ENCODE peak calls at places on chromosome 13, in four cellular contexts. T is fibroblast of lung, B is bronchial epithelial cell, F is PC-3. S is an unnamed sample.

GRCh38 chr13:111909971-111910671 is 156.8 kb upstream of the SOX1 start:
- DNase-seq in B (no peak), F (no peak), T (no peak), S (no peak)

GRCh38 chr13:102555914-102556553 is 40.8 kb upstream of the TPP2 start:
- DNase-seq in T (peak), B (peak), F (peak), S (peak)

GRCh38 chr13:100454876-100455275 is 133.7 kb downstream of the GGACT start:
- DNase-seq in B (peak), T (peak), F (peak), S (peak)

GRCh38 chr13:113963376-113963775 is 10.5 kb downstream of the C13orf46 start:
- DNase-seq in T (no peak), F (no peak), B (no peak), S (no peak)

GRCh38 chr13:28434934-28435333 is 60.0 kb downstream of the FLT1 start:
- DNase-seq in B (no peak), F (no peak), T (no peak), S (no peak)

GRCh38 chr13:70829748-70830147 is 721.5 kb upstream of the KLHL1 start:
- DNase-seq in B (no peak), T (no peak), F (no peak), S (no peak)

GRCh38 chr13:113758651-113759524 is at the start of gene TMEM255B:
- DNase-seq in F (peak), T (peak), B (peak), S (peak)

GRCh38 chr13:112744306-112745021 is 54.6 kb downstream of the ATP11A start:
- DNase-seq in F (no peak), T (peak), B (no peak), S (no peak)

GRCh38 chr13:86464193-86464592 is 665.0 kb upstream of the SLITRK6 start:
- DNase-seq in F (peak), B (peak), T (no peak), S (peak)

GRCh38 chr13:74761794-74762193 is 627.6 kb upstream of the KLF12 start:
- DNase-seq in F (no peak), T (peak), B (no peak), S (peak)

GRCh38 chr13:73872397-73872796 is 261.8 kb downstream of the KLF12 start:
- DNase-seq in T (peak), B (peak), F (no peak), S (peak)

GRCh38 chr13:73657821-73658540 is 476.2 kb downstream of the KLF12 start:
- DNase-seq in F (no peak), T (peak), B (no peak), S (peak)

GRCh38 chr13:98975822-98976261 is 2.0 kb downstream of the DOCK9 start:
- DNase-seq in F (no peak), T (no peak), B (no peak), S (peak)

GRCh38 chr13:41061914-41062837 is 867 bp downstream of the WBP4 start:
- DNase-seq in B (peak), T (peak), F (peak), S (peak)

GRCh38 chr13:48244159-48244558 is 11.2 kb downstream of the ITM2B start:
- DNase-seq in T (no peak), F (no peak), B (no peak), S (no peak)

GRCh38 chr13:70568571-70568970 is 460.3 kb upstream of the KLHL1 start:
- DNase-seq in T (peak), B (peak), F (peak), S (peak)

GRCh38 chr13:98014766-98015165 is 61.3 kb downstream of the IPO5 start:
- DNase-seq in F (peak), B (peak), T (peak), S (peak)

GRCh38 chr13:108176685-108177274 is 38.6 kb downstream of the LIG4 start:
- DNase-seq in T (no peak), B (peak), F (peak), S (peak)

GRCh38 chr13:98534821-98535220 is 42.1 kb downstream of the STK24 start:
- DNase-seq in F (no peak), B (peak), T (no peak), S (no peak)

GRCh38 chr13:44296856-44297255 is 76.8 kb upstream of the SERP2 start:
- DNase-seq in F (no peak), B (no peak), T (no peak), S (no peak)
- TF ChIP-seq CTCF in F (no peak), B (no peak), T (no peak), S (no peak)

GRCh38 chr13:33678084-33678483 is 139.9 kb upstream of the RFC3 start:
- DNase-seq in T (no peak), F (no peak), B (no peak), S (no peak)

GRCh38 chr13:33676700-33677048 is 141.3 kb upstream of the RFC3 start:
- DNase-seq in F (peak), T (peak), B (peak), S (peak)

GRCh38 chr13:33679658-33680012 is 138.3 kb upstream of the RFC3 start:
- DNase-seq in F (no peak), B (no peak), T (no peak), S (no peak)

GRCh38 chr13:33677215-33677614 is 140.7 kb upstream of the RFC3 start:
- DNase-seq in B (no peak), T (no peak), F (no peak), S (no peak)

GRCh38 chr13:33678906-33679657 is 138.9 kb upstream of the RFC3 start:
- DNase-seq in F (peak), B (peak), T (peak), S (peak)
- H3K4me3 ChIP-seq in F (peak), B (no peak), T (no peak), S (no peak)

GRCh38 chr13:21671793-21672680 is 1.2 kb downstream of the FGF9 start:
- DNase-seq in F (no peak), B (no peak), T (no peak), S (no peak)

GRCh38 chr13:21670883-21671792 is at the start of gene FGF9:
- DNase-seq in T (peak), B (peak), F (peak), S (peak)

GRCh38 chr13:21672811-21673591 is 2.1 kb downstream of the FGF9 start:
- DNase-seq in F (no peak), T (no peak), B (no peak), S (no peak)

GRCh38 chr13:21668665-21669599 is 1.9 kb upstream of the FGF9 start:
- DNase-seq in F (no peak), T (peak), B (no peak), S (peak)

DNA sequence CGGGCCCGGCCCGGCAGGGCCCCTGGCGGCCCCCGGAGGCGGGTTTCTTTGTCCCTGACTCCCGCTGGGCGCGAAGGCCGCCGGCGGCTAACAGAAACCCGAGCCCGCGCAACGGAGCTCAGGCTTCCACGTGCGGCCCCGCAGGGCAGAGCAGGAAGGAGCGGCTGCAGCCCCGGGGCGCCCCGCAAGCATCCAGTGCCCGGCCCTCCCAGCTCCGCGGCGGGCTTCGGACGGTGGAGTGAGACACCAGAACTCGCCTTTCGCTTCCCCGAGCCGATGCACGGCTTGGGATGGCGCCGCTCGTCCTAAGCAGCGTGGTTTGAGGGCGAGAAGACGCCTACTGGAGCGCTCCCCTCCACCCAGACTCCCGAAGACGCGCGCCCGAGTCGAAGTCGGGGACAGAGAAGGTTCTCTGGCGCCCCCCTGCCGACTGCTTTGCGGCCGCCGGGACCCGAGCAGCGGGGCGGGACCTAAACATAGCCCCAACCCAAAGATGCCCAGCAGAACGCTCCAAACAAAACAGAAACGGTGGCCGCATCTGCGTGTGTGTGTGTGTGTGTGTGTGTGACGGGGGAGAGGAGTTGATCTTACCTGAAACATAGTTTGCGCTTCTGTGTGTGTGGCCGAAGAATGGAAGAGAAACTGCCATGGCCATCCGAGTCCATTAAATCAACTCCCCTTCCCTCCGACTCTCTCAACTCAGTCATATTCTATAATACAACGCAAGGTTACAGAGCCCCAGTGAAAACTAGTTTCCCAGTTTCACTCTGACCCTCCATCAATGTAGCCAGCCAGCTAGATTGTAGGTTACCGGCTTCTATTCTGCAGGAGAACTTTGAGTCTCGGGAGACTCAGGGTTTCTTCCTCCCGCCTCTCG is 629 bp upstream of the FGF9 start:
- DNase-seq in T (peak), B (no peak), F (no peak), S (peak)
- TF ChIP-seq CTCF in T (no peak), B (peak), F (no peak), S (no peak)

GRCh38 chr13:36346222-36347083 is at the start of gene SPART:
- DNase-seq in B (peak), T (peak), F (peak), S (peak)

GRCh38 chr13:36344886-36345437 is 1.2 kb downstream of the SPART start:
- DNase-seq in F (no peak), T (peak), B (no peak), S (peak)

GRCh38 chr13:36343766-36344165 is 2.4 kb downstream of the SPART start:
- DNase-seq in F (no peak), T (no peak), B (no peak), S (no peak)

GRCh38 chr13:36345438-36346221 is 564 bp downstream of the SPART start:
- DNase-seq in T (peak), F (no peak), B (peak), S (peak)

DNA sequence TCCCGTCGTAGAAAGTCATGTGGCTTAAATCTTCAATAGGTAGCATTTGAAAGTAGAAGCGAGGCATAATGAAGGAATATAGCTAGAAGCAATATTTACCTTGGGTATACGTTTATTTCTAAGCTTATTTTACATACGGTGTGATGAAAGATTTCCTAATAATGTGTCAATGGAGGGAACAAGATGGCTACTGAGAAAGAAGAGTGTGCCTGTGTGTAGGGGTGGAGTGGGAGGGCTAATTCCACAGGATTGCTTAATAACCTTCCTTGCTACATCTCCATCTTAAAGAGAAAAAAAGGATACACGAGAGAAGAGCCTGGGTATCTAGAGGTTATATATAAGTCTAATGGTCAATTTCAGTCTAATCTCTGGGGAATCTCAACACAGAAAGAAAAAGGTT is 2.0 kb downstream of the SPART start:
- DNase-seq in B (peak), T (peak), F (no peak), S (peak)
- H3K4me3 ChIP-seq in B (no peak), T (peak), F (no peak), S (peak)

DNA sequence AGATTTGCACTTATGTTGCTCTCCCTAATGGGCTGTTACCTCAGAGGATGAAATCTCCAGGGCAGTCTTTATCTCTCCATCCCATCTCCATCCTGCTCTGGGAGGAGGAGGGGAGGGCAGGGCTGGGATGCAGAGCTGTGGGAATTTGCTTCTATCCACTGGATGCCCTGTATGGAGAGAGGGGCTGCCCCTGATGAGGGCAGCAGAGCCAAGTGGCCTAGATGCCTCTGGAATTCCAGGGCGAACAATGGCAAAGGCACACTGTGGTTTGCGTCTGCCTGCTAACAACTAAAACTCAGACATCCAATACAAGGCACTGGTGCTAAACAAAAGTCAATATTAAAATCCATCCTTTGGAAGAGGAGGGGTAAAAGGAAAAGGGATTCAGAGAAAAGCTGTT is 165.1 kb downstream of the COG6 start:
- DNase-seq in F (no peak), B (no peak), T (no peak), S (no peak)
- TF ChIP-seq CTCF in F (no peak), B (no peak), T (no peak), S (no peak)

GRCh38 chr13:44762946-44763345 is 186.8 kb upstream of the TSC22D1 start:
- DNase-seq in B (no peak), T (peak), F (no peak), S (no peak)

GRCh38 chr13:44765076-44765475 is 188.9 kb upstream of the TSC22D1 start:
- DNase-seq in T (no peak), F (no peak), B (no peak), S (no peak)

GRCh38 chr13:44764334-44764733 is 188.2 kb upstream of the TSC22D1 start:
- DNase-seq in F (no peak), T (peak), B (no peak), S (no peak)

GRCh38 chr13:44760434-44760833 is 184.3 kb upstream of the TSC22D1 start:
- DNase-seq in T (no peak), F (no peak), B (peak), S (no peak)

GRCh38 chr13:44763604-44764311 is 187.6 kb upstream of the TSC22D1 start:
- DNase-seq in T (peak), B (no peak), F (no peak), S (peak)
- H3K4me3 ChIP-seq in T (no peak), B (no peak), F (no peak), S (no peak)

DNA sequence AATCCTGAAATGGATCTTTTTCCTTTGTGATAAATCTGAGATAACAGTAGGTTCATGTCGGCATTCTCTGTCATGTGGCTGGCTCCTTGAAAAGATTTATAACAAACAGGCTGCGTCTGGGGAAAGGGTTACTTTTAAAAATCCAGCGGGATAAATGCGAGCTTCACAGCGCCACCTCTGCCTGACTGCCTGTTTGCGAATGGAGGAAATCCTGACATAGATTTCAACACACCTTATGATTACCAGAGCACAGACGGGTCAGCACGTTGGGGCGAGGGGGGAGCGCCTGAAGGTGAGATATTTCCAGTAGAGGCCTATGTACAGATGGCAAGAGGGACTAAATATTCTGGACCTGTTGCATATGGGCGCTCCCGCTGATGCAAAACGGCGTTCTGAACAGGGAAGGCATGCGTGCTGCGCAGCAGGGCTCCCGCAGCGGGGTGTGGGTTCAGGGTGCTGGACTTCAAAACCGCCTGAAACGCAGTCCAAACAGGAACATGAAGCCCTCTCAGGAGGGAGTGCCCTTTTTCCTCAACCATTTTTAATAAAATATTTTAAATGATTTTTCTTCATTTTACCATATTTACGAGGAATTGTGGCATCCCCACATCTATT is 445.3 kb upstream of the SGCG start:
- DNase-seq in B (no peak), F (no peak), T (no peak), S (no peak)
- TF ChIP-seq CTCF in B (no peak), F (peak), T (no peak), S (no peak)

GRCh38 chr13:105915451-105915850 is 620.0 kb downstream of the EFNB2 start:
- DNase-seq in T (peak), B (no peak), F (no peak), S (no peak)
- H3K4me3 ChIP-seq in T (no peak), B (no peak), F (no peak), S (no peak)